ENCODE peak calls at places on chromosomes 11 and 22, in nine cellular contexts. L is activated CD8-positive, alpha-beta T cell treated with anti-CD3 and anti-CD28 coated beads for 36 hours; T is prostate gland; A is NCI-H146; H is LHCN-M2; D is activated T-cell treated with anti-CD3 and anti-CD28 coated beads for 1 hour; I is NCI-H1105 treated with DMSO at 0.1 percent for 48 hours; Z is left colon; M is stimulated activated naive CD4-positive, alpha-beta T cell. Y is an unnamed sample.

GRCh38 chr11:75810637-75811383 is 4.2 kb upstream of the UVRAG start:
- DNase-seq in M (no peak), D (no peak), I (no peak), A (no peak), L (no peak), T (no peak), H (no peak), Z (no peak), Y (no peak)

GRCh38 chr22:48919187-48919590 is 908.5 kb downstream of the BRD1 start:
- DNase-seq in L (no peak), M (no peak), Z (no peak), D (no peak), A (peak), H (no peak), I (peak), T (no peak), Y (no peak)

GRCh38 chr22:39215430-39216142 is 29.2 kb downstream of the PDGFB start:
- DNase-seq in M (no peak), H (no peak), T (no peak), Z (no peak), L (peak), A (peak), D (no peak), I (no peak), Y (no peak)

GRCh38 chr22:47543447-47543846 is 781.0 kb downstream of the TBC1D22A start:
- DNase-seq in I (no peak), H (no peak), M (no peak), Z (no peak), D (no peak), A (no peak), T (no peak), L (no peak), Y (no peak)

GRCh38 chr11:3130269-3131071 is 34.6 kb downstream of the OSBPL5 start:
- DNase-seq in A (peak), D (no peak), L (no peak), I (peak), H (no peak), Z (no peak), T (peak), M (no peak), Y (no peak)

GRCh38 chr11:45048313-45048841 is 97.7 kb upstream of the TP53I11 start:
- DNase-seq in D (no peak), Z (no peak), M (no peak), H (no peak), L (no peak), A (no peak), T (no peak), I (no peak), Y (no peak)

GRCh38 chr11:30911247-30911646 is 325.1 kb upstream of the MPPED2 start:
- DNase-seq in Z (no peak), D (no peak), L (no peak), A (no peak), I (no peak), H (no peak), T (no peak), M (no peak), Y (peak)

GRCh38 chr22:42473484-42474193 is 41.4 kb upstream of the NFAM1 start:
- DNase-seq in I (peak), A (peak), Z (no peak), M (no peak), T (peak), L (peak), D (no peak), H (peak), Y (peak)

GRCh38 chr11:34653851-34654490 is 33.1 kb downstream of the EHF start:
- DNase-seq in D (no peak), T (peak), Z (no peak), H (peak), A (no peak), M (no peak), L (no peak), I (no peak), Y (peak)

GRCh38 chr11:113192121-113192925 is 122.1 kb upstream of the TTC12 start:
- DNase-seq in Z (no peak), T (no peak), D (no peak), I (no peak), A (peak), L (no peak), M (no peak), H (no peak), Y (no peak)

GRCh38 chr11:27468209-27468608 is 4.4 kb downstream of the LGR4 start:
- DNase-seq in I (no peak), A (no peak), M (no peak), H (peak), L (no peak), T (no peak), D (no peak), Z (no peak), Y (no peak)

GRCh38 chr22:37775785-37776638 is 31.7 kb upstream of the GCAT start:
- DNase-seq in D (no peak), T (no peak), H (peak), A (no peak), M (no peak), I (no peak), Z (no peak), L (no peak), Y (no peak)

GRCh38 chr11:10481567-10482349 is 26.7 kb downstream of the AMPD3 start:
- DNase-seq in L (no peak), I (no peak), A (no peak), T (no peak), H (no peak), M (no peak), Z (no peak), D (no peak), Y (no peak)

GRCh38 chr11:35398881-35399280 is 20.5 kb downstream of the SLC1A2 start:
- DNase-seq in H (no peak), I (no peak), Z (no peak), T (no peak), A (no peak), M (no peak), D (no peak), L (no peak), Y (no peak)

GRCh38 chr11:33128739-33129138 is 32.5 kb downstream of the CSTF3 start:
- DNase-seq in L (no peak), M (no peak), D (no peak), Z (no peak), T (peak), I (no peak), A (no peak), H (no peak), Y (no peak)

GRCh38 chr11:62122076-62122475 is 1.7 kb upstream of the INCENP start:
- DNase-seq in T (no peak), L (no peak), M (no peak), Z (no peak), D (no peak), I (no peak), A (no peak), H (no peak), Y (no peak)

GRCh38 chr11:122235615-122236014 is 119.6 kb upstream of the BLID start:
- DNase-seq in A (no peak), H (peak), M (no peak), L (no peak), T (no peak), I (no peak), Z (no peak), D (no peak), Y (peak)

GRCh38 chr11:118086913-118087768 is at the start of gene SMIM35:
- DNase-seq in A (peak), M (no peak), H (no peak), D (no peak), Z (no peak), L (no peak), T (no peak), I (peak), Y (no peak)

GRCh38 chr11:116471608-116472007 is 301.2 kb downstream of the BUD13 start:
- DNase-seq in D (no peak), H (no peak), I (no peak), Z (no peak), T (no peak), L (no peak), A (no peak), M (no peak), Y (no peak)

GRCh38 chr11:83088965-83089364 is 17.3 kb upstream of the RAB30 start:
- DNase-seq in A (no peak), L (no peak), T (no peak), H (no peak), M (no peak), D (no peak), I (no peak), Z (no peak), Y (no peak)

GRCh38 chr11:120516461-120517389 is 5.2 kb downstream of the GRIK4 start:
- DNase-seq in D (no peak), H (no peak), I (no peak), L (no peak), M (no peak), T (no peak), Z (no peak), A (peak), Y (no peak)

GRCh38 chr11:69791266-69791665 is 16.1 kb upstream of the FGF4 start:
- DNase-seq in L (no peak), D (no peak), M (no peak), A (no peak), H (peak), Z (no peak), I (no peak), T (no peak), Y (peak)

GRCh38 chr22:40797427-40797826 is 21.7 kb downstream of the SLC25A17 start:
- DNase-seq in A (no peak), I (no peak), T (no peak), Z (no peak), D (no peak), H (peak), L (no peak), M (no peak), Y (no peak)

GRCh38 chr11:34909955-34910354 is 6.2 kb downstream of the APIP start:
- DNase-seq in Z (no peak), M (no peak), L (no peak), D (no peak), A (no peak), H (no peak), T (no peak), I (no peak), Y (no peak)

GRCh38 chr22:40572976-40573375 is 63.5 kb downstream of the MRTFA start:
- DNase-seq in M (no peak), Z (no peak), I (no peak), L (no peak), H (peak), D (no peak), T (no peak), A (no peak), Y (no peak)

GRCh38 chr22:20000246-20001081 is 16.2 kb downstream of the ARVCF start:
- DNase-seq in Z (no peak), M (no peak), I (no peak), H (no peak), A (peak), T (no peak), D (no peak), L (no peak), Y (no peak)

GRCh38 chr22:50308986-50309600 is 1.6 kb upstream of the PLXNB2 start:
- DNase-seq in L (no peak), M (no peak), Z (no peak), D (no peak), A (no peak), H (peak), I (no peak), T (no peak), Y (no peak)

GRCh38 chr11:78841451-78842060 is 266.9 kb upstream of the NARS2 start:
- DNase-seq in H (no peak), M (no peak), D (no peak), Z (no peak), I (no peak), T (no peak), L (no peak), A (peak), Y (no peak)

GRCh38 chr11:126310229-126310991 is 6.5 kb downstream of the DCPS start:
- DNase-seq in A (peak), Z (peak), L (peak), I (peak), H (peak), M (peak), T (peak), D (peak), Y (peak)

GRCh38 chr11:6618117-6619020 is 853 bp downstream of the TPP1 start:
- DNase-seq in Z (peak), I (no peak), T (peak), A (no peak), M (no peak), D (peak), H (peak), L (peak), Y (peak)

GRCh38 chr22:27011131-27011530 is 353.7 kb downstream of the MIAT start:
- DNase-seq in A (no peak), L (no peak), I (no peak), M (no peak), T (no peak), Z (no peak), H (no peak), D (no peak), Y (no peak)

GRCh38 chr11:2998073-2998850 is 6.1 kb upstream of the NAP1L4 start:
- DNase-seq in L (no peak), Z (peak), M (no peak), I (no peak), D (no peak), A (no peak), T (peak), H (no peak), Y (no peak)

GRCh38 chr22:23828800-23829680 is 9.8 kb downstream of the DERL3 start:
- DNase-seq in M (no peak), A (no peak), I (no peak), L (no peak), Z (no peak), T (no peak), D (no peak), H (no peak), Y (no peak)

Y was measured in mucosa of gallbladder.